ENCODE peak calls at places on chromosomes 11 and 22, in ten cellular contexts. I is bronchial epithelial cell, V is COR-L47, O is AG08396, P is T-cell, L is HL-60, E is fibroblast of mammary gland, W is NCI-H2029, Y is lower lobe of right lung, R is GM12865. D is an unnamed sample.

GRCh38 chr22:45896153-45896951 is 80.6 kb downstream of the WNT7B start:
- DNase-seq in W (no peak), O (no peak), I (peak), P (no peak), R (no peak), L (no peak), V (no peak), E (no peak), Y (peak), D (no peak)

GRCh38 chr11:24134879-24135588 is 361.8 kb upstream of the LUZP2 start:
- DNase-seq in P (no peak), L (no peak), Y (no peak), V (no peak), W (no peak), O (no peak), E (peak), R (no peak), I (peak), D (no peak)

GRCh38 chr11:34600339-34601084 is 20.4 kb upstream of the EHF start:
- DNase-seq in I (peak), O (no peak), V (no peak), P (no peak), E (no peak), R (no peak), L (no peak), Y (peak), W (no peak), D (peak)

GRCh38 chr11:76077575-76078150 is 128.6 kb downstream of the WNT11 start:
- DNase-seq in V (no peak), E (no peak), L (no peak), R (no peak), W (no peak), O (no peak), I (no peak), P (no peak), Y (no peak), D (no peak)

GRCh38 chr22:37664249-37665101 is 6.0 kb downstream of the PDXP start:
- DNase-seq in I (no peak), E (no peak), W (no peak), V (no peak), O (no peak), Y (no peak), P (no peak), L (no peak), R (no peak), D (no peak)

GRCh38 chr11:60847281-60847680 is 5.4 kb downstream of the CCDC86 start:
- DNase-seq in P (no peak), W (no peak), V (no peak), O (no peak), Y (no peak), I (no peak), E (peak), R (no peak), L (no peak), D (no peak)

GRCh38 chr11:111336582-111337256 is 38.4 kb downstream of the POU2AF3 start:
- DNase-seq in P (no peak), E (peak), W (no peak), V (no peak), I (peak), O (no peak), R (no peak), L (no peak), Y (no peak), D (peak)

GRCh38 chr11:128553662-128554392 is 33.5 kb downstream of the ETS1 start:
- DNase-seq in W (no peak), O (no peak), I (no peak), R (peak), Y (no peak), E (peak), P (no peak), V (peak), L (no peak), D (peak)

GRCh38 chr11:13354335-13354734 is 76.7 kb downstream of the BMAL1 start:
- DNase-seq in I (peak), O (no peak), P (no peak), W (no peak), R (no peak), Y (no peak), E (peak), L (peak), V (no peak), D (no peak)

GRCh38 chr11:65274734-65275682 is 13.2 kb downstream of the POLA2 start:
- DNase-seq in W (peak), L (peak), R (peak), O (peak), I (peak), P (peak), E (peak), Y (peak), V (peak), D (peak)

GRCh38 chr22:35315855-35316745 is 16.4 kb downstream of the TOM1 start:
- DNase-seq in R (no peak), V (peak), E (no peak), P (no peak), L (no peak), I (no peak), Y (no peak), O (no peak), W (peak), D (no peak)

GRCh38 chr11:69170704-69171103 is 15.0 kb downstream of the SMIM38 start:
- DNase-seq in P (no peak), O (no peak), Y (no peak), L (no peak), V (no peak), E (no peak), I (no peak), W (no peak), R (no peak), D (no peak)

GRCh38 chr11:122741613-122742012 is 86.1 kb downstream of the UBASH3B start:
- DNase-seq in R (no peak), I (no peak), V (no peak), Y (peak), E (peak), P (no peak), W (no peak), L (peak), O (peak), D (no peak)

GRCh38 chr11:3134651-3135490 is 30.2 kb downstream of the OSBPL5 start:
- DNase-seq in L (no peak), O (no peak), R (no peak), P (no peak), E (no peak), V (no peak), W (no peak), I (no peak), Y (peak), D (no peak)

GRCh38 chr11:76161261-76161961 is 44.9 kb downstream of the WNT11 start:
- DNase-seq in W (no peak), I (no peak), E (peak), Y (peak), V (peak), O (peak), R (no peak), L (no peak), P (no peak), D (no peak)

GRCh38 chr22:47777426-47777825 is 1015.0 kb downstream of the TBC1D22A start:
- DNase-seq in O (no peak), R (no peak), W (no peak), P (no peak), E (no peak), V (no peak), Y (no peak), L (no peak), I (no peak), D (no peak)

GRCh38 chr11:115711021-115711420 is 206.8 kb upstream of the CADM1 start:
- DNase-seq in O (no peak), P (no peak), Y (no peak), I (no peak), R (no peak), V (no peak), W (no peak), L (peak), E (no peak), D (no peak)

GRCh38 chr11:113184498-113184897 is 129.9 kb upstream of the TTC12 start:
- DNase-seq in V (no peak), Y (no peak), O (peak), R (no peak), P (no peak), W (no peak), E (peak), I (peak), L (no peak), D (peak)

GRCh38 chr11:129278586-129279319 is 86.6 kb upstream of the ARHGAP32 start:
- DNase-seq in E (no peak), I (no peak), W (no peak), P (no peak), R (no peak), O (peak), V (peak), Y (peak), L (no peak), D (peak)

GRCh38 chr22:36194971-36195370 is 6.6 kb downstream of the APOL4 start:
- DNase-seq in E (peak), R (peak), L (peak), W (no peak), I (peak), P (peak), V (peak), O (peak), Y (peak), D (peak)

GRCh38 chr11:79708319-79708928 is 267.6 kb upstream of the TENM4 start:
- DNase-seq in O (peak), V (peak), P (no peak), W (peak), I (peak), L (peak), Y (no peak), R (peak), E (peak), D (peak)

GRCh38 chr11:9208726-9209501 is 56.2 kb downstream of the DENND5A start:
- DNase-seq in R (peak), E (peak), I (no peak), V (no peak), W (no peak), O (no peak), P (no peak), Y (no peak), L (no peak), D (no peak)

GRCh38 chr22:49602481-49602880 is 225.2 kb downstream of the BRD1 start:
- DNase-seq in E (no peak), Y (peak), W (no peak), O (no peak), V (no peak), R (no peak), I (no peak), P (no peak), L (no peak), D (no peak)

GRCh38 chr22:48442663-48443062 is 1385.0 kb downstream of the BRD1 start:
- DNase-seq in P (no peak), R (no peak), L (no peak), I (no peak), V (no peak), Y (peak), W (no peak), E (no peak), O (no peak), D (no peak)

GRCh38 chr22:49095366-49095765 is 732.3 kb downstream of the BRD1 start:
- DNase-seq in E (no peak), O (no peak), R (no peak), V (no peak), P (no peak), I (no peak), W (no peak), L (no peak), Y (peak), D (no peak)

GRCh38 chr11:68322031-68322388 is 9.6 kb downstream of the LRP5 start:
- DNase-seq in E (no peak), L (no peak), O (no peak), R (no peak), W (no peak), I (no peak), Y (no peak), V (no peak), P (no peak), D (no peak)

GRCh38 chr22:30969532-30970355 is 679 bp downstream of the TUG1 start:
- DNase-seq in I (peak), W (no peak), O (peak), E (peak), Y (no peak), V (peak), R (peak), L (peak), P (peak), D (peak)

GRCh38 chr11:64725601-64726139 is 2.7 kb upstream of the NRXN2 start:
- DNase-seq in L (no peak), R (no peak), E (no peak), O (no peak), P (no peak), Y (no peak), V (no peak), I (no peak), W (no peak), D (no peak)

GRCh38 chr11:111541209-111542061 is 915 bp downstream of the LAYN start:
- DNase-seq in R (no peak), L (no peak), I (peak), P (no peak), Y (peak), E (peak), W (no peak), O (peak), V (no peak), D (peak)

GRCh38 chr22:24752091-24752623 is 22.4 kb downstream of the PIWIL3 start:
- DNase-seq in I (no peak), P (no peak), W (no peak), V (no peak), E (no peak), Y (no peak), R (no peak), O (no peak), L (no peak), D (no peak)

GRCh38 chr11:66280428-66280827 is 2.5 kb downstream of the CNIH2 start:
- DNase-seq in P (no peak), O (no peak), R (no peak), L (no peak), Y (no peak), E (no peak), W (no peak), V (no peak), I (no peak), D (no peak)

GRCh38 chr11:12077535-12078280 is 32.7 kb upstream of the MICAL2 start:
- DNase-seq in P (no peak), R (no peak), I (peak), Y (no peak), V (no peak), W (no peak), O (no peak), L (no peak), E (peak), D (peak)

GRCh38 chr22:29979645-29980303 is 96.8 kb downstream of the MTMR3 start:
- DNase-seq in P (no peak), O (no peak), V (no peak), L (no peak), Y (no peak), I (no peak), R (peak), W (peak), E (no peak), D (no peak)

GRCh38 chr22:22037740-22038139 is 55.2 kb upstream of the TOP3B start:
- DNase-seq in V (peak), P (no peak), W (no peak), I (peak), Y (no peak), E (peak), L (no peak), R (no peak), O (peak), D (peak)

GRCh38 chr11:43738600-43739409 is 58.3 kb downstream of the HSD17B12 start:
- DNase-seq in I (peak), P (no peak), R (no peak), Y (no peak), V (no peak), L (no peak), W (no peak), E (peak), O (peak), D (peak)

GRCh38 chr11:11836676-11837231 is 5.0 kb upstream of the USP47 start:
- DNase-seq in I (no peak), P (no peak), W (no peak), O (no peak), R (no peak), Y (no peak), L (no peak), V (no peak), E (no peak), D (peak)

GRCh38 chr11:8638300-8638699 is 44.2 kb downstream of the TRIM66 start:
- DNase-seq in V (no peak), O (no peak), E (peak), L (no peak), P (no peak), R (no peak), W (no peak), I (no peak), Y (no peak), D (peak)